ENCODE peak calls at places on chromosome 19, in eight cellular contexts. W is activated CD8-positive, alpha-beta memory T cell treated with anti-CD3 and anti-CD28 coated beads, Interleukin-2, amount 10 ng/mL, durations not matched to agents 7 days and 5 days; Q is iris pigment epithelial cell; L is stimulated activated naive CD4-positive, alpha-beta T cell; P is HT1080; H is RPMI8226; X is foreskin fibroblast; V is cardiac septum. J is an unnamed sample.

GRCh38 chr19:55676384-55676783 is 1.4 kb downstream of the EPN1 start:
- DNase-seq in V (no peak), L (no peak), W (no peak), Q (peak; percentile 17), H (peak; percentile 52), P (no peak), X (peak; percentile 21), J (no peak)

GRCh38 chr19:52270266-52270885 is 989 bp downstream of the ZNF766 start:
- DNase-seq in P (peak; percentile 4), V (no peak), X (peak; percentile 6), L (peak; percentile 0), W (peak; percentile 41), H (peak; percentile 18), Q (peak; percentile 40), J (no peak)

GRCh38 chr19:35079826-35080225 is 35.8 kb upstream of the FXYD3 start:
- DNase-seq in Q (no peak), X (no peak), L (no peak), W (no peak), H (no peak), V (no peak), P (no peak), J (no peak)

GRCh38 chr19:4624733-4625362 is 14.5 kb upstream of the TNFAIP8L1 start:
- DNase-seq in L (no peak), H (peak; percentile 52), Q (peak; percentile 36), P (peak; percentile 47), W (no peak), X (no peak), V (no peak), J (no peak)

GRCh38 chr19:2207991-2208860 is 27.9 kb downstream of the PLEKHJ1 start:
- DNase-seq in P (peak; percentile 79), L (no peak), X (peak; percentile 86), W (peak; percentile 73), V (no peak), H (no peak), Q (peak; percentile 53), J (no peak)

GRCh38 chr19:40906512-40906911 is 24.5 kb upstream of the CYP2A7 start:
- DNase-seq in L (no peak), X (no peak), H (no peak), Q (no peak), W (no peak), P (no peak), V (no peak), J (no peak)

GRCh38 chr19:2332341-2333026 is 4.0 kb downstream of the SPPL2B start:
- DNase-seq in L (peak; percentile 46), X (no peak), W (peak; percentile 47), H (peak; percentile 41), V (no peak), Q (no peak), P (no peak), J (no peak)

GRCh38 chr19:47430041-47430802 is 10.9 kb upstream of the MEIS3 start:
- DNase-seq in W (peak; percentile 67), H (no peak), L (peak; percentile 10), P (no peak), X (peak; percentile 64), Q (peak; percentile 74), V (no peak), J (no peak)

GRCh38 chr19:51571599-51571998 is 516 bp downstream of the ZNF175 start:
- DNase-seq in X (no peak), P (no peak), W (no peak), L (no peak), V (no peak), Q (peak; percentile 25), H (no peak), J (no peak)

GRCh38 chr19:33660426-33661160 is 38.8 kb downstream of the CHST8 start:
- DNase-seq in W (no peak), V (peak; percentile 47), P (no peak), H (peak; percentile 73), Q (no peak), L (no peak), X (no peak), J (no peak)

GRCh38 chr19:41253660-41254059 is 10.5 kb upstream of the HNRNPUL1 start:
- DNase-seq in Q (no peak), P (no peak), W (no peak), V (no peak), X (no peak), L (no peak), H (no peak), J (no peak)

GRCh38 chr19:55549500-55550320 is 4.4 kb upstream of the SBK3 start:
- DNase-seq in X (peak; percentile 62), P (peak; percentile 84), Q (peak; percentile 85), V (no peak), H (peak; percentile 65), W (no peak), L (no peak), J (no peak)

GRCh38 chr19:54390942-54391577 is 24.2 kb upstream of the TTYH1 start:
- DNase-seq in Q (peak; percentile 60), P (peak; percentile 28), V (no peak), H (peak; percentile 78), L (peak; percentile 62), X (peak; percentile 30), W (peak; percentile 74), J (peak; percentile 52)